ENCODE peak calls at places on chromosomes 4 and X, in nine cellular contexts. O is stimulated activated CD4-positive, alpha-beta T cell treated with anti-CD3 and anti-CD28 coated beads, Interleukin-4, amount 100 ng/mL, for 1 hour; J is fibroblast of mammary gland; K is PC-9; U is Jurkat, Clone E6-1; Q is heart right ventricle; V is SW 1271; R is heart left ventricle; T is naive thymus-derived CD4-positive, alpha-beta T cell. M is an unnamed sample.

GRCh38 chr4:23717528-23718248 is 172.2 kb downstream of the PPARGC1A start:
- DNase-seq in R (no peak), K (peak; percentile 3), T (no peak), Q (no peak), V (no peak), J (peak; percentile 42), U (peak; percentile 30), O (no peak), M (no peak)

GRCh38 chrX:30786374-30786773 is 102.7 kb downstream of the TAB3 start:
- DNase-seq in T (no peak), Q (no peak), V (no peak), R (no peak), U (no peak), J (no peak), K (no peak), O (no peak), M (no peak)

GRCh38 chr4:15702941-15703403 is at the start of gene BST1:
- DNase-seq in T (peak; percentile 56), J (peak; percentile 55), U (no peak), V (no peak), O (peak; percentile 53), K (no peak), R (peak; percentile 78), Q (peak; percentile 67), M (peak; percentile 49)

GRCh38 chr4:156889616-156890594 is 81.7 kb downstream of the PDGFC start:
- DNase-seq in U (no peak), Q (peak; percentile 21), O (no peak), T (no peak), K (no peak), V (no peak), R (peak; percentile 41), J (peak; percentile 81), M (peak; percentile 85)

GRCh38 chr4:23838131-23838530 is 51.7 kb downstream of the PPARGC1A start:
- DNase-seq in J (no peak), V (no peak), O (no peak), K (no peak), U (no peak), T (no peak), Q (no peak), R (no peak), M (no peak)

GRCh38 chr4:121791481-121791880 is 9.6 kb upstream of the EXOSC9 start:
- DNase-seq in T (no peak), K (no peak), U (no peak), V (no peak), J (peak; percentile 72), O (no peak), Q (no peak), R (no peak), M (peak; percentile 9)

GRCh38 chr4:168273838-168274237 is 44.7 kb downstream of the DDX60 start:
- DNase-seq in O (no peak), K (no peak), U (no peak), T (no peak), R (no peak), J (no peak), Q (no peak), V (no peak), M (no peak)

GRCh38 chr4:67198757-67199156 is 346.5 kb downstream of the CENPC start:
- DNase-seq in Q (no peak), J (peak; percentile 9), R (no peak), V (no peak), U (peak; percentile 20), T (no peak), O (no peak), K (no peak), M (no peak)

GRCh38 chr4:183906736-183907651 is 1.9 kb downstream of the STOX2 start:
- DNase-seq in O (no peak), U (no peak), Q (no peak), K (no peak), T (no peak), R (peak; percentile 33), J (no peak), V (no peak), M (no peak)

GRCh38 chrX:41148553-41148952 is 63.3 kb downstream of the USP9X start:
- DNase-seq in T (no peak), K (no peak), R (no peak), J (peak; percentile 49), V (no peak), U (no peak), Q (no peak), O (no peak), M (no peak)

GRCh38 chrX:13816899-13817298 is at the start of gene GPM6B:
- DNase-seq in U (no peak), J (no peak), K (no peak), V (no peak), T (no peak), Q (no peak), R (no peak), O (no peak), M (no peak)

GRCh38 chr4:133493241-133493640 is 344.1 kb downstream of the PCDH10 start:
- DNase-seq in R (no peak), Q (no peak), U (no peak), T (no peak), V (no peak), K (no peak), O (no peak), J (no peak), M (no peak)

GRCh38 chrX:152896450-152896849 is 1.4 kb upstream of the ZNF185 start:
- DNase-seq in R (no peak), U (no peak), T (no peak), Q (no peak), J (no peak), O (no peak), V (peak; percentile 73), K (peak; percentile 81), M (no peak)

GRCh38 chr4:70531981-70532380 is 13.6 kb downstream of the AMTN start:
- DNase-seq in K (no peak), V (no peak), O (no peak), Q (no peak), R (no peak), U (peak; percentile 18), T (no peak), J (no peak), M (no peak)

GRCh38 chr4:22363071-22363470 is 152.8 kb downstream of the ADGRA3 start:
- DNase-seq in R (no peak), J (peak; percentile 15), Q (no peak), O (no peak), V (no peak), K (no peak), T (no peak), U (no peak), M (no peak)

GRCh38 chrX:74132265-74132664 is 171.7 kb upstream of the ZCCHC13 start:
- DNase-seq in Q (no peak), K (no peak), R (no peak), T (no peak), U (no peak), V (no peak), J (no peak), O (no peak), M (no peak)

GRCh38 chr4:81221303-81222081 is 6.5 kb upstream of the PRKG2 start:
- DNase-seq in T (no peak), V (no peak), K (no peak), U (no peak), R (no peak), O (no peak), Q (no peak), J (no peak), M (no peak)

GRCh38 chr4:31530555-31530954 is 810.4 kb downstream of the PCDH7 start:
- DNase-seq in R (no peak), V (no peak), O (no peak), K (no peak), Q (no peak), T (no peak), U (no peak), J (no peak), M (no peak)

GRCh38 chr4:42412251-42412650 is 15.0 kb downstream of the SHISA3 start:
- DNase-seq in V (peak; percentile 9), O (no peak), K (no peak), T (no peak), R (no peak), U (no peak), Q (no peak), J (peak; percentile 83), M (peak; percentile 65)

GRCh38 chr4:13656569-13656988 is 29.1 kb upstream of the BOD1L1 start:
- DNase-seq in T (peak; percentile 60), U (peak; percentile 15), J (peak; percentile 78), O (peak; percentile 78), V (no peak), R (peak; percentile 48), K (peak; percentile 60), Q (peak; percentile 41), M (peak; percentile 58)

GRCh38 chr4:7943211-7943610 is 3.5 kb upstream of the AFAP1 start:
- DNase-seq in Q (no peak), O (no peak), J (no peak), V (no peak), R (no peak), T (no peak), U (no peak), K (no peak), M (no peak)

GRCh38 chr4:89788243-89789072 is 48.5 kb downstream of the SNCA start:
- DNase-seq in O (no peak), J (peak; percentile 22), U (no peak), V (no peak), T (no peak), R (peak; percentile 74), K (no peak), Q (peak; percentile 55), M (peak; percentile 48)

GRCh38 chrX:42028113-42028512 is 104.8 kb upstream of the CASK start:
- DNase-seq in T (no peak), O (no peak), K (no peak), Q (no peak), U (no peak), R (no peak), J (no peak), V (no peak), M (no peak)

GRCh38 chrX:1153940-1154339 is 58.5 kb downstream of the CRLF2 start:
- DNase-seq in O (no peak), K (no peak), U (no peak), V (no peak), Q (no peak), J (no peak), T (no peak), R (no peak), M (no peak)

GRCh38 chrX:104195013-104195412 is 28.8 kb downstream of the FAM199X start:
- DNase-seq in R (no peak), T (no peak), J (no peak), Q (no peak), O (no peak), K (no peak), V (no peak), U (no peak), M (no peak)

GRCh38 chrX:117628381-117628780 is 488.2 kb downstream of the KLHL13 start:
- DNase-seq in O (no peak), Q (no peak), R (no peak), U (no peak), T (no peak), J (no peak), V (no peak), K (no peak), M (no peak)

GRCh38 chr4:129144755-129145206 is 48.8 kb downstream of the C4orf33 start:
- DNase-seq in K (no peak), O (no peak), Q (no peak), U (no peak), J (peak; percentile 54), T (no peak), V (no peak), R (no peak), M (no peak)

GRCh38 chr4:173332963-173333657 is 1.0 kb downstream of the HMGB2 start:
- DNase-seq in O (no peak), Q (no peak), R (no peak), T (peak; percentile 29), J (peak; percentile 17), V (no peak), U (no peak), K (no peak), M (no peak)

GRCh38 chrX:39935414-39936064 is 162.2 kb downstream of the BCOR start:
- DNase-seq in Q (no peak), R (no peak), J (no peak), V (no peak), O (no peak), U (no peak), K (no peak), T (no peak), M (no peak)

GRCh38 chrX:9586992-9587392 is 122.1 kb downstream of the TBL1X start:
- DNase-seq in Q (no peak), T (no peak), K (no peak), R (no peak), V (no peak), U (no peak), O (no peak), J (no peak), M (no peak)

GRCh38 chr4:10753326-10753725 is 68.8 kb upstream of the CLNK start:
- DNase-seq in J (no peak), R (no peak), K (no peak), Q (no peak), T (no peak), O (no peak), V (no peak), U (no peak), M (no peak)

M was measured in fibroblast of gingiva.